ENCODE peak calls at places on chromosome 2, in six cellular contexts. L is tibial artery; B is prostate gland; X is CD8-positive, alpha-beta T cell; Y is lower lobe of right lung; G is heart right ventricle. D is an unnamed sample.

GRCh38 chr2:100986157-100986556 is 15.9 kb upstream of the RPL31 start:
- DNase-seq in L (no peak), B (no peak), X (no peak), Y (no peak), G (no peak), D (no peak)

GRCh38 chr2:88159955-88160415 is 10.2 kb upstream of the THNSL2 start:
- DNase-seq in L (peak; percentile 53), B (peak; percentile 43), X (peak; percentile 50), Y (no peak), G (no peak), D (no peak)

GRCh38 chr2:66683599-66683998 is 248.7 kb downstream of the MEIS1 start:
- DNase-seq in L (no peak), B (no peak), X (no peak), Y (no peak), G (peak; percentile 19), D (no peak)

GRCh38 chr2:229231469-229231868 is 39.6 kb downstream of the PID1 start:
- DNase-seq in L (no peak), B (no peak), X (no peak), Y (no peak), G (no peak), D (no peak)

GRCh38 chr2:127047054-127047453 is 59.9 kb downstream of the BIN1 start:
- DNase-seq in L (no peak), B (no peak), X (no peak), Y (peak; percentile 41), G (no peak), D (peak; percentile 56)

GRCh38 chr2:180660207-180660606 is 320.2 kb upstream of the UBE2E3 start:
- DNase-seq in L (no peak), B (no peak), X (no peak), Y (no peak), G (no peak), D (no peak)

GRCh38 chr2:100630473-100630977 is 67.7 kb downstream of the PDCL3 start:
- DNase-seq in L (no peak), B (no peak), X (no peak), Y (no peak), G (no peak), D (no peak)

GRCh38 chr2:119472749-119473148 is 41.1 kb downstream of the TMEM37 start:
- DNase-seq in L (no peak), B (no peak), X (no peak), Y (no peak), G (no peak), D (no peak)

GRCh38 chr2:18413794-18414396 is 146.6 kb downstream of the RDH14 start:
- DNase-seq in L (peak; percentile 55), B (no peak), X (no peak), Y (no peak), G (no peak), D (no peak)

GRCh38 chr2:45435316-45435715 is 175.8 kb downstream of the SRBD1 start:
- DNase-seq in L (no peak), B (no peak), X (no peak), Y (no peak), G (no peak), D (no peak)

GRCh38 chr2:224999784-225000183 is 42.5 kb downstream of the DOCK10 start:
- DNase-seq in L (no peak), B (no peak), X (no peak), Y (no peak), G (no peak), D (no peak)

GRCh38 chr2:121626777-121627524 is 22.3 kb downstream of the CLASP1 start:
- DNase-seq in L (peak; percentile 76), B (peak; percentile 79), X (no peak), Y (peak; percentile 57), G (no peak), D (peak; percentile 68)

GRCh38 chr2:30095402-30095801 is 51.4 kb upstream of the YPEL5 start:
- DNase-seq in L (no peak), B (no peak), X (no peak), Y (no peak), G (no peak), D (no peak)

DNA sequence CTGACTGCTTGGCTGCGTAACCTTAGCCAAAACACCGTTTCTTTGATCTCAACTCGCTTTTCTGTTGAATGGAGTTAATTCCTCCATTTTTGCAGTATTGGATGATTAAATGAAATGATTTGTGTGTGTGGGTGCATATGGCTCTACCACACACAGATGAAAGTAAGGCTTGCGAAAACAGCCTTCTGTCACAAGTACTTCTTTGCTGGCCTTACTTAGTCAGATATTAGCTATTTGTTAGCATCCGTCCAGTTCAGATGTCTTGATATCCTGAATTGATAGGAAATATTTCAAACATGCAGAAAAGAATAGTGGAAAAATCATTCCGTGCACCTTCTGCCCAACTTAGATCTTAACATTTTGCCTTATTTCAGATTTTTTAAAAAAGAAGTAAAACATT is 21.8 kb downstream of the NCOA1 start:
- DNase-seq in L (no peak), B (no peak), X (no peak), Y (no peak), G (no peak), D (no peak)
- H3K4me1 ChIP-seq in L (no peaks in the 10 kb centered on the region), B (no peaks in the 10 kb centered on the region), X (peaks cover 12% of the 10 kb centered on the region), Y (peaks cover 36% of the 10 kb centered on the region), G (peaks cover 78% of the 10 kb centered on the region), D (peaks cover 56% of the 10 kb centered on the region)

GRCh38 chr2:55952415-55952814 is 28.8 kb upstream of the EFEMP1 start:
- DNase-seq in L (no peak), B (no peak), X (no peak), Y (no peak), G (no peak), D (no peak)

GRCh38 chr2:55951533-55951932 is 28.0 kb upstream of the EFEMP1 start:
- DNase-seq in L (no peak), B (no peak), X (no peak), Y (no peak), G (no peak), D (no peak)

GRCh38 chr2:55958756-55959155 is 35.2 kb upstream of the EFEMP1 start:
- DNase-seq in L (no peak), B (no peak), X (no peak), Y (no peak), G (no peak), D (no peak)

GRCh38 chr2:55957142-55957541 is 33.6 kb upstream of the EFEMP1 start:
- DNase-seq in L (no peak), B (no peak), X (no peak), Y (no peak), G (no peak), D (no peak)

DNA sequence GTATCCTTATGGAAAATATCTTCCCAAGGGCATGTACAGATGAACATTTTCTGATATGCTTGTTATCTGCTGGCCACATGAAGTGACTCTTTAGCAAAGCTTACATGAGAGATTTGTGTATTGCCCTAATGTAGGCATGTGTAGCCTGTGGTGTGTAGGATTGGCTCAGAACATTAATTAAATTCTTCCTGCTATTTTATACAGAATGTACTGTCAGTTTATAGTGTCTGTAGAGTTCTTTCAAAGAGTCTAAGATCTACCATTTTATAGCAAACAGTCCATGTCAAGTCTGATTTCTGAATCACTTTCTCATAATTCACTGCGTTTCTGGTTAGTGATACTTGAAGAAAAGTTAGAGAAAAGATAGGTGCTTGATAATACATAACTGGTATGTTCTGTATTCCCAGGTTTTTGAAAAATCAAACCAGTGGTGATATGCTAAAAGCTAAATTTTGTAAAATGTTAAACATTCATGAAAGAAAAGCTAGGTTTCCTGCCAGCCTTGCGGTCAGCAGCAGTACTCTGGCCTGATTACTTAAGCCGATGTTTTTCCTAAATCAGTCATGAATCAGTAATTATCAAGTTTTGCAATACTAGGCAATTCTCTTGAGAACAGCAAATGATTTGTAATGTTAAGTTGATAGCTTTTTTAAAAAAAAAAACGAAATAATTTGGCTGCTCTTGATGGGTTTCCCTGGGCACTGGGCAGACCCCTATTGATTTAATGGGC is 30.9 kb upstream of the EFEMP1 start:
- DNase-seq in L (no peak), B (no peak), X (no peak), Y (no peak), G (no peak), D (no peak)
- H3K4me3 ChIP-seq in L (no peak overlapping the region), B (no peak overlapping the region), X (no peak overlapping the region), Y (no peak overlapping the region), G (no peak overlapping the region), D (no peak overlapping the region)

GRCh38 chr2:25332571-25332970 is 9.2 kb downstream of the DNMT3A start:
- DNase-seq in L (no peak), B (no peak), X (no peak), Y (no peak), G (peak; percentile 61), D (no peak)

GRCh38 chr2:25330273-25330672 is 11.5 kb downstream of the DNMT3A start:
- DNase-seq in L (no peak), B (no peak), X (no peak), Y (no peak), G (no peak), D (no peak)

GRCh38 chr2:25328152-25329085 is 13.3 kb downstream of the DNMT3A start:
- DNase-seq in L (no peak), B (no peak), X (no peak), Y (no peak), G (no peak), D (no peak)

GRCh38 chr2:25331686-25332365 is 9.9 kb downstream of the DNMT3A start:
- DNase-seq in L (no peak), B (no peak), X (no peak), Y (no peak), G (no peak), D (no peak)

DNA sequence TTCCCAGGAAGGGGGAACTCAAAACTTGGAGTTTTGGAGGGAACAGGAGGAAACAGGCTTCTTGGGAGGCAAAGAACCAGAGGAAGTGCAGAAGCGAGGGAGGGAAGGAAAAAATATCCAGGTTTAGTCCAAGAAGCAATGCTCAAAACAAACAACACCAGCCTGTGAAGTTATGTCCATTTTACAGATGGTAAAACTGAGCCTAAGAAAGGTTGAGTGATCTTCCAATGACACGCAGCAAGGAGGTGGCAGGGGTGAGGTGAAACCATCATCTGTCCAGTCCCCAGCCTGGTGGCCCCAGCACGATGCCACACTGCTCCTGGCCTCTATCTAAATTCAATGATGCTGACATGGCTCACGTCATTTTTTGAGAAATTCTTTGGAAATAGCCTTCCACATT is 10.8 kb downstream of the DNMT3A start:
- DNase-seq in L (no peak), B (no peak), X (no peak), Y (no peak), G (no peak), D (no peak)
- H3K4me1 ChIP-seq in L (no peaks in the 10 kb centered on the region), B (no peaks in the 10 kb centered on the region), X (peaks cover 64% of the 10 kb centered on the region), Y (peaks cover 11% of the 10 kb centered on the region), G (peaks cover 43% of the 10 kb centered on the region), D (peaks cover 73% of the 10 kb centered on the region)

DNA sequence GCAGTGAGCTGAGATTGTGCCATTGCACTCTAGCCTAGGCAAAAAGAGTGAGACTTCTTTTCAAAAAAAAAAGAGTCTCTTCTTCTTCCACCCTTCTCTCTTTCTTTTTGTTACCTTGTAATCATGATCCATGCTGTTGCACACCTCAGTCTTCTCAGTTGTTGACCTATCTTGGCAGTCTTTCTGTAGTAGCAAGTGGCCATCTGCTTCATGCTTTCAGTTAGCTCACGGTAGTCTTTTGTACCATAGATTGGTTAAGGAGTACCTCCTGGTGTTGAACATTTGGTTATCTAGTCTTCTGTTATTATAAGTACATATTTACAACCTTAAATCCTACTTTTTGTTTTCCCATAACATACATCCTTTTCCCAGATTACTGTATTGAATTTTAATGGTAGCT is 3.1 kb downstream of the GORASP2 start:
- DNase-seq in L (no peak), B (no peak), X (no peak), Y (no peak), G (no peak), D (no peak)
- H3K4me3 ChIP-seq in L (no peak overlapping the region), B (no peak overlapping the region), X (no peak overlapping the region), Y (no peak overlapping the region), G (no peak overlapping the region), D (no peak overlapping the region)